ENCODE peak calls at places on chromosomes 12 and 14, in nine cellular contexts. F, S, X, E, H, I, D, W and G are unnamed samples.

GRCh38 chr14:90645842-90646443 is 170.3 kb downstream of the TTC7B start:
- DNase-seq in W (no peak), X (no peak), I (no peak), H (peak; percentile 64), E (no peak), F (no peak), D (no peak), S (peak; percentile 61), G (no peak)

GRCh38 chr12:76085159-76085868 is 829 bp upstream of the NAP1L1 start:
- DNase-seq in D (peak; percentile 82), W (peak; percentile 26), E (no peak), H (no peak), S (no peak), X (peak; percentile 67), I (no peak), F (peak; percentile 9), G (no peak)

GRCh38 chr12:3295648-3296408 is 195.2 kb upstream of the PRMT8 start:
- DNase-seq in D (no peak), E (no peak), X (no peak), W (no peak), F (no peak), I (no peak), H (peak; percentile 40), S (peak; percentile 24), G (no peak)

GRCh38 chr12:94200069-94200468 is 51.7 kb downstream of the PLXNC1 start:
- DNase-seq in E (no peak), H (no peak), W (no peak), I (no peak), D (no peak), F (no peak), X (no peak), S (no peak), G (no peak)

GRCh38 chr12:21526053-21526452 is at the start of gene SPX:
- DNase-seq in D (peak; percentile 4), H (no peak), X (no peak), F (no peak), W (no peak), E (no peak), S (no peak), I (no peak), G (no peak)

GRCh38 chr12:116577149-116577548 is 18.0 kb downstream of the MAP1LC3B2 start:
- DNase-seq in E (no peak), I (no peak), D (no peak), X (no peak), H (no peak), W (no peak), F (no peak), S (no peak), G (no peak)

GRCh38 chr14:99910337-99911268 is 117.4 kb downstream of the EML1 start:
- DNase-seq in I (no peak), X (no peak), H (no peak), D (no peak), F (no peak), W (no peak), S (no peak), E (no peak), G (no peak)

GRCh38 chr12:51683763-51684357 is 92.8 kb downstream of the SCN8A start:
- DNase-seq in F (no peak), S (peak; percentile 7), E (no peak), H (no peak), W (peak; percentile 32), I (no peak), X (no peak), D (no peak), G (no peak)

GRCh38 chr12:5428332-5429221 is 3.3 kb upstream of the NTF3 start:
- DNase-seq in X (no peak), I (no peak), W (no peak), E (no peak), D (peak; percentile 77), F (peak; percentile 38), S (no peak), H (no peak), G (no peak)

GRCh38 chr14:67934087-67934486 is 114.5 kb downstream of the RAD51B start:
- DNase-seq in W (no peak), E (no peak), I (no peak), D (peak; percentile 73), H (peak; percentile 33), X (no peak), F (peak; percentile 37), S (peak; percentile 28), G (peak; percentile 79)
- H3K4me1 ChIP-seq in W (no peaks in the 10 kb centered on the region), E (no peaks in the 10 kb centered on the region), I (peaks cover 20% of the 10 kb centered on the region), D (no peaks in the 10 kb centered on the region), H (no peaks in the 10 kb centered on the region), X (peaks cover 5% of the 10 kb centered on the region), F (peaks cover 2% of the 10 kb centered on the region), S (no peaks in the 10 kb centered on the region), G (peaks cover 8% of the 10 kb centered on the region)

DNA sequence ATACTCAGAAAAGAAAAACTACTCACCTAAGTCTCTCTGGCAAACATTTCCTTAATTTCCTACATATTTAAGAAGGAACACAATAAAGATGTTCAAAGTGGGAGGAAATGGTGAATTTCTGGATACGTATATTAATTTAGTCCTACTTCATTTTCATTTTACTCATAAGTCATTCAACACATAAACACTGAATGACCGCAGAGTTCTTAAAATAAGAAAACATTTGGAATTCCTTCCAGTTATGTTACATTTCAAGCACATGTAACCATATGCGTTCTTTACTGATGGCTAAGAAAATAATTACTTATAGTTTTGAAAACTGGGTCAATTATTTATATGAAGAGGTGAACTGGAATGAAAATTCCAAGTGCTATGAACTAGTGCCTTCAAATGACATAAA is 409.3 kb downstream of the BCAT1 start:
- DNase-seq in E (no peak), F (no peak), X (no peak), D (no peak), I (no peak), W (no peak), S (no peak), H (no peak), G (no peak)
- H3K4me1 ChIP-seq in E (no peaks in the 10 kb centered on the region), F (peaks cover 26% of the 10 kb centered on the region), X (no peaks in the 10 kb centered on the region), D (no peaks in the 10 kb centered on the region), I (no peaks in the 10 kb centered on the region), W (no peaks in the 10 kb centered on the region), S (peaks cover 45% of the 10 kb centered on the region), H (peaks cover under 1% of the 10 kb centered on the region), G (no peaks in the 10 kb centered on the region)

DNA sequence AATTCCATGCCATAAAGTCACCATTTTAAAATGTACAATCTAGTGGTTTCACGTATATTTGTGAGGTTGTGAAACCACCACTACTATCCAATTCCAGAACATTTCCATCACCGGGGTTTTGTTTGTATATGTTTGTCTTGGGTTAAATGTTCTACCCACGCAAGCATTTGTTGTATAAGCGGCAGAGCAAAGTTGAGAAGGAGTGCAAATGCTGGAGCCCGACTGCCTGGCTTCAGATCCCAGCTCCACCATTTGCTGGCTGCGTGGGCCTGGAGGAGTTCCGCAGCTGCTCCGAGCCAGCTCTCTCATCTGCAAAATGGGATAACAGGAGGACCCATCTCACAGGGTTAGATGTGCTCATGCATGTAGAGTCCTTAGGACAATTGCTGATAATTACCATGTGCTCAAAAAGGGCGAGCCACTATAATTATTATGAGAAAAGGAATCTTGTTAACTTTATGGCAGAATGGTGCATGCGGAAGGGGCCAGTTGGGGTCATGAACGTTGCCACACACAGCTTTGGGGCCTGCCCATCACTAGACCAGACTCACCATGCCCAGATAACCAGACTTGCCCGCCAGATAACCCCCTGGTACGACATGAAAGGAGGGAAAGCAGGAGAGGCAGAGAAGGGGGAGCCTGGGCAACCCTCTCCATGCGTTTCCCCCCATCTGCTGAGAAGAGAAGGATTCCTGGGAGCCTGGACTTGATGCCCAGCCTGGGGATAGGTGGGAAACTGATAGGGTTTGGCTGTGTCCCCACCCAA is 6.4 kb downstream of the ACTN1 start:
- DNase-seq in X (no peak), F (no peak), I (peak; percentile 40), W (no peak), H (no peak), D (no peak), E (no peak), S (no peak), G (no peak)
- H3K4me1 ChIP-seq in X (peaks cover 96% of the 10 kb centered on the region), F (peaks cover 27% of the 10 kb centered on the region), I (peaks cover 91% of the 10 kb centered on the region), W (peaks cover 3% of the 10 kb centered on the region), H (peaks cover 26% of the 10 kb centered on the region), D (no peaks in the 10 kb centered on the region), E (peaks cover 16% of the 10 kb centered on the region), S (peaks cover 28% of the 10 kb centered on the region), G (peaks cover 6% of the 10 kb centered on the region)

GRCh38 chr12:53969588-53970259 is 3.2 kb upstream of the HOXC11 start:
- DNase-seq in I (peak; percentile 48), S (no peak), D (no peak), H (no peak), W (no peak), F (no peak), E (no peak), X (no peak), G (no peak)
- H3K4me1 ChIP-seq in I (peaks cover 40% of the 10 kb centered on the region), S (peaks cover 6% of the 10 kb centered on the region), D (peaks cover 14% of the 10 kb centered on the region), H (peaks cover 11% of the 10 kb centered on the region), W (no peaks in the 10 kb centered on the region), F (no peaks in the 10 kb centered on the region), E (no peaks in the 10 kb centered on the region), X (peaks cover 33% of the 10 kb centered on the region), G (no peaks in the 10 kb centered on the region)

GRCh38 chr14:24426150-24426911 is 3.1 kb downstream of the CBLN3 start:
- DNase-seq in F (no peak), I (no peak), X (no peak), S (no peak), E (no peak), D (no peak), H (no peak), W (no peak), G (no peak)
- H3K4me1 ChIP-seq in F (peaks cover 9% of the 10 kb centered on the region), I (peaks cover 60% of the 10 kb centered on the region), X (peaks cover 36% of the 10 kb centered on the region), S (peaks cover 19% of the 10 kb centered on the region), E (peaks cover 6% of the 10 kb centered on the region), D (peaks cover 19% of the 10 kb centered on the region), H (peaks cover 13% of the 10 kb centered on the region), W (peaks cover 18% of the 10 kb centered on the region), G (no peaks in the 10 kb centered on the region)

DNA sequence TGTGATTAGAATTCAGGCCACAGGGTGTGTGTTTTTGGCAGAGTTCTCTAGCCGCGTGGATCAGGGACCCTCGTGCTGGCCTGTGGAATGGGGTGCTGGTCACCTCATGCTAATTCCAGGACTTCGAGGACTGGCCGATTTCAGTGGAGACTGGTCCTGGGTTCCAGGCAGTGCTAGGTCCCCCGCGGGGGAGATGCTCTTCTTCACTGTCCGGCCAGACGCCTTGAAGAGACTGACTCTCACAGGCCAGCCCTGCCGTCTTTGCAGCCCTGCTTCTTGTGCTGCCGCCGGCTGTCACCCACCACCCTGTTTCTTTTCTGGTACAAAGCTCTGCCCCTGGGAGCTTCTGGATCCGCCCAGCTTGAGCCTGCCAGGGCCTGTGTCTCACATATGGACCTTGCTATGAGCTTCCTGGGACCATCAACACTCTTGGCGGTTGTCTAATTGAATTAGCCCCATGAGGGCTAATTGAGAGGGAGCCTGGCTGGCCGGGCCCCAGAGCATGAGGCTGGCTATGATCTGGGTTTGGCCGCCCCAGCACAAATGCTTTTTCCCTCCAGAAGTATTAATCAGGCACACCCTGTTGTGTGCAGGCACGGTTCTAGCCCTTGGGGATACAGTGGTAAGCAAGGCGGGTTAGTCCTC is 8.2 kb downstream of the MLXIP start:
- DNase-seq in I (no peak), W (peak; percentile 59), F (no peak), E (no peak), H (no peak), S (no peak), X (no peak), D (no peak), G (no peak)
- H3K4me1 ChIP-seq in I (peaks cover 100% of the 10 kb centered on the region), W (peaks cover 40% of the 10 kb centered on the region), F (peaks cover 9% of the 10 kb centered on the region), E (peaks cover 4% of the 10 kb centered on the region), H (peaks cover 24% of the 10 kb centered on the region), S (peaks cover 67% of the 10 kb centered on the region), X (peaks cover 96% of the 10 kb centered on the region), D (peaks cover 28% of the 10 kb centered on the region), G (no peaks in the 10 kb centered on the region)

GRCh38 chr14:63860146-63860545 is 7.3 kb downstream of the SYNE2 start:
- DNase-seq in E (no peak), W (no peak), H (no peak), X (no peak), S (no peak), D (no peak), F (no peak), I (no peak), G (no peak)
- H3K4me1 ChIP-seq in E (no peaks in the 10 kb centered on the region), W (no peaks in the 10 kb centered on the region), H (peaks cover 8% of the 10 kb centered on the region), X (peaks cover 49% of the 10 kb centered on the region), S (peaks cover 46% of the 10 kb centered on the region), D (peaks cover 82% of the 10 kb centered on the region), F (peaks cover 5% of the 10 kb centered on the region), I (peaks cover 83% of the 10 kb centered on the region), G (peaks cover 1% of the 10 kb centered on the region)